ENCODE peak calls at places on chromosomes 4 and X, in ten cellular contexts. X is sigmoid colon, M is retinal pigment epithelial cell, T is HFF-Myc, Y is tibial artery, K is cardiac fibroblast, J is AG09309, S is spleen, N is MM.1S, C is psoas muscle. V is an unnamed sample.

GRCh38 chr4:65007841-65008439 is 598.7 kb upstream of the TECRL start:
- DNase-seq in X (no peak), M (peak), T (no peak), Y (no peak), K (peak), J (peak), S (no peak), N (peak), C (no peak), V (peak)

GRCh38 chrX:53074987-53075386 is 7.2 kb upstream of the TSPYL2 start:
- DNase-seq in X (no peak), M (no peak), T (no peak), Y (no peak), K (no peak), J (no peak), S (peak), N (no peak), C (no peak), V (no peak)

GRCh38 chr4:26136615-26137014 is 184.2 kb upstream of the RBPJ start:
- DNase-seq in X (no peak), M (no peak), T (no peak), Y (no peak), K (no peak), J (no peak), S (no peak), N (no peak), C (no peak), V (no peak)

GRCh38 chr4:77240469-77241066 is 83.6 kb downstream of the CCNG2 start:
- DNase-seq in X (no peak), M (no peak), T (peak), Y (no peak), K (peak), J (no peak), S (peak), N (peak), C (peak), V (no peak)

GRCh38 chr4:81573817-81574216 is 102.1 kb upstream of the RASGEF1B start:
- DNase-seq in X (no peak), M (no peak), T (no peak), Y (no peak), K (no peak), J (no peak), S (no peak), N (no peak), C (no peak), V (no peak)

GRCh38 chr4:4477391-4477790 is 64.5 kb downstream of the STX18 start:
- DNase-seq in X (no peak), M (no peak), T (no peak), Y (no peak), K (peak), J (no peak), S (no peak), N (no peak), C (no peak), V (no peak)

GRCh38 chrX:17525762-17526555 is 151.0 kb downstream of the NHS start:
- DNase-seq in X (no peak), M (no peak), T (peak), Y (no peak), K (no peak), J (peak), S (no peak), N (no peak), C (no peak), V (no peak)

GRCh38 chr4:188110741-188111458 is 1.5 kb upstream of the TRIML2 start:
- DNase-seq in X (no peak), M (peak), T (no peak), Y (no peak), K (no peak), J (no peak), S (no peak), N (no peak), C (no peak), V (no peak)

GRCh38 chr4:15711762-15712161 is 8.9 kb downstream of the BST1 start:
- DNase-seq in X (no peak), M (no peak), T (no peak), Y (no peak), K (no peak), J (no peak), S (no peak), N (no peak), C (no peak), V (no peak)

GRCh38 chr4:169234137-169234855 is 36.5 kb downstream of the SH3RF1 start:
- DNase-seq in X (no peak), M (no peak), T (no peak), Y (no peak), K (no peak), J (no peak), S (no peak), N (no peak), C (no peak), V (no peak)

GRCh38 chr4:32161382-32161781 is 1441.2 kb downstream of the PCDH7 start:
- DNase-seq in X (no peak), M (no peak), T (no peak), Y (no peak), K (peak), J (no peak), S (no peak), N (no peak), C (no peak), V (no peak)

GRCh38 chrX:71619193-71619592 is 882 bp upstream of the CXCR3 start:
- DNase-seq in X (no peak), M (no peak), T (no peak), Y (no peak), K (no peak), J (no peak), S (no peak), N (no peak), C (no peak), V (no peak)

GRCh38 chrX:69093960-69094935 is 71.0 kb downstream of the PJA1 start:
- DNase-seq in X (peak), M (no peak), T (no peak), Y (no peak), K (peak), J (peak), S (peak), N (no peak), C (no peak), V (no peak)

GRCh38 chr4:74375824-74376426 is 11.0 kb downstream of the EREG start:
- DNase-seq in X (no peak), M (no peak), T (no peak), Y (no peak), K (no peak), J (no peak), S (no peak), N (no peak), C (no peak), V (no peak)

GRCh38 chr4:72886602-72887001 is 182.9 kb downstream of the COX18 start:
- DNase-seq in X (no peak), M (no peak), T (no peak), Y (no peak), K (peak), J (no peak), S (no peak), N (no peak), C (no peak), V (no peak)

GRCh38 chr4:54493862-54494261 is 163.9 kb upstream of the KIT start:
- DNase-seq in X (no peak), M (no peak), T (no peak), Y (no peak), K (no peak), J (no peak), S (no peak), N (no peak), C (no peak), V (no peak)

GRCh38 chr4:4677825-4678522 is 136.1 kb upstream of the STX18 start:
- DNase-seq in X (no peak), M (no peak), T (peak), Y (no peak), K (peak), J (peak), S (no peak), N (no peak), C (no peak), V (no peak)

GRCh38 chr4:3168029-3168428 is 80.9 kb upstream of the MSANTD1 start:
- DNase-seq in X (no peak), M (no peak), T (no peak), Y (no peak), K (peak), J (no peak), S (no peak), N (no peak), C (no peak), V (no peak)

GRCh38 chrX:115018040-115018647 is 728 bp upstream of the IL13RA2 start:
- DNase-seq in X (no peak), M (no peak), T (no peak), Y (no peak), K (no peak), J (no peak), S (no peak), N (peak), C (no peak), V (no peak)

GRCh38 chr4:76892601-76893000 is 5.3 kb downstream of the SOWAHB start:
- DNase-seq in X (no peak), M (no peak), T (no peak), Y (no peak), K (no peak), J (no peak), S (no peak), N (no peak), C (no peak), V (no peak)

GRCh38 chr4:589219-589963 is 13.3 kb upstream of the TMEM271 start:
- DNase-seq in X (no peak), M (no peak), T (no peak), Y (no peak), K (no peak), J (no peak), S (no peak), N (no peak), C (no peak), V (no peak)

GRCh38 chr4:170884965-170885583 is 795.3 kb upstream of the AADAT start:
- DNase-seq in X (no peak), M (no peak), T (no peak), Y (no peak), K (no peak), J (no peak), S (no peak), N (no peak), C (no peak), V (no peak)

GRCh38 chr4:179624768-179625181 is 2182.5 kb upstream of the AGA start:
- DNase-seq in X (no peak), M (peak), T (no peak), Y (no peak), K (peak), J (no peak), S (no peak), N (peak), C (no peak), V (no peak)

DNA sequence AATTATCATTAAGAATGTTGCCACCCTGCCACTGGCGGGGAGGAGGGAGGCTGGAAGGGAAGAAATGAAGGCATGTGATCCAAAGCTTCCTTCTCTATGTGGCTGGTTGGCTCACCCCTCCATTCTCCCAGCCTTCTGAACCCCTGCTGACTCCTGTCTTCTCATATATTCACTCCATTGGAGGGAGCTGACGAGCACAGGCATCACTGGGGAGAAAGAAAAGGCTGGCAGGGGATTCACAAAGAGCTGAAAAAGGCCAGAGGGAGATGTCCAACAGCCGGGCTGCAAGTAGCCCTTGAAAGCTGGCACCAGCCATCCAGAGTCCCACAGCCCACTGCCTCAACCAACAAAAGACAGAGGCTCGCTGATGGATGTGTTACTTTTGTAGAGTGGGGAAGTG is 495.5 kb downstream of the BCOR start:
- DNase-seq in X (no peak), M (no peak), T (no peak), Y (no peak), K (no peak), J (no peak), S (no peak), N (no peak), C (no peak), V (no peak)
- H3K4me3 ChIP-seq in X (no peak), M (no peak), T (no peak), Y (no peak), K (no peak), J (no peak), S (no peak), N (no peak), C (no peak), V (no peak)

DNA sequence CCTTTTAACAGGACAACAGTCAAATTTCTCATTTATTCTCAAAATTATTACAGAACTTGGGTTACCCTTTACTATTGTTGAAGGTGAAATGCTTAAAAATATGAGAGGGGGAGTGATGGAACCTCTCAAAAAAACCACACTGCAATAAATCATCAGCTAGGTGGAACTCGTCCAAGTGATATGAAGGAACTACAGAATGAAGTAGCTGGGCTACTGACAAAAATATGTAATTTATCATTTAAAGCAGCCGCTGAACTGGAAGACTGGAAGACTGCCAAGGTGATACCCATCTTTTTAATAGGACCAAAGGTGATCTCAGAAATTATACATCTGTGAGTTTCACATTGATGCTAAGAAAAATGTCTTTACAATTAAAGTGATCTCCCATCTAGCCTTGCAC is 597.7 kb upstream of the TENM3 start:
- DNase-seq in X (no peak), M (no peak), T (no peak), Y (no peak), K (no peak), J (no peak), S (no peak), N (no peak), C (no peak), V (no peak)
- TF ChIP-seq CTCF in X (no peak), M (no peak), T (no peak), Y (no peak), K (no peak), J (no peak), S (no peak), N (no peak), C (no peak), V (no peak)

GRCh38 chr4:141220271-141220654 is 432 bp upstream of the ZNF330 start:
- DNase-seq in X (no peak), M (no peak), T (no peak), Y (no peak), K (no peak), J (no peak), S (no peak), N (no peak), C (no peak), V (peak)
- H3K4me3 ChIP-seq in X (peak), M (peak), T (peak), Y (peak), K (no peak), J (no peak), S (peak), N (peak), C (peak), V (peak)

DNA sequence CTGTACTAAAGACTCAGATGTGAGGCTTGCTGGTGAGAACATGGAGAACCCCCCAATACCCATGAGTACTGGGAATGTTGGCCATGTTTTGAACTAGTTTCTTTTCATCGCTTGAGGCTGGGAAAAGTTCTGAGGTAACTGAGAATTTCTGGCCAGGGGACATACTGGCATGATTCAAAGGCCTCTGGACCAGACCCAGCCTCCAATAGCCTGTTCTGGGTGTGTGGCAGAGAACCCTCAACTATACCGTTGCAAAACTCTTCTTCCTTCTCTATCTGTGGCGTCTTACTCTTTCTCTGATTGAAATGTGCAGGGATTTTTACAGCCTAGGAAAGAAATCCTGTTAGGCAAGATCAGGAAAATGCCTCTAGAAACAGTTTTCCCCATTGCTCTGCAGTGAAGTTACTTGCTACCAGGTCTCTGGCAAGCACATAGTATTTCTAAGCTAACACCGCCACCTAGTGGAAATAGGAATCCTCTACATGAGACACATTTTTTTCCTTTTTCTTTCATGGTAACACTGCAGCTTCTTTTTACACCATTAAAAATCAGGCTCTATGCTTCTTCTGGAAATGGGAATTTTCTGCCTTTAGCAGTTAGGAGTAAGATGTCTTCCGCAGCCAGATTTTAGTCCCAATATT is 170.7 kb upstream of the ZCCHC13 start:
- DNase-seq in X (no peak), M (peak), T (peak), Y (no peak), K (peak), J (peak), S (no peak), N (peak), C (no peak), V (peak)
- TF ChIP-seq CTCF in X (peak), M (peak), T (peak), Y (peak), K (peak), J (peak), S (no peak), N (peak), C (peak), V (peak)

DNA sequence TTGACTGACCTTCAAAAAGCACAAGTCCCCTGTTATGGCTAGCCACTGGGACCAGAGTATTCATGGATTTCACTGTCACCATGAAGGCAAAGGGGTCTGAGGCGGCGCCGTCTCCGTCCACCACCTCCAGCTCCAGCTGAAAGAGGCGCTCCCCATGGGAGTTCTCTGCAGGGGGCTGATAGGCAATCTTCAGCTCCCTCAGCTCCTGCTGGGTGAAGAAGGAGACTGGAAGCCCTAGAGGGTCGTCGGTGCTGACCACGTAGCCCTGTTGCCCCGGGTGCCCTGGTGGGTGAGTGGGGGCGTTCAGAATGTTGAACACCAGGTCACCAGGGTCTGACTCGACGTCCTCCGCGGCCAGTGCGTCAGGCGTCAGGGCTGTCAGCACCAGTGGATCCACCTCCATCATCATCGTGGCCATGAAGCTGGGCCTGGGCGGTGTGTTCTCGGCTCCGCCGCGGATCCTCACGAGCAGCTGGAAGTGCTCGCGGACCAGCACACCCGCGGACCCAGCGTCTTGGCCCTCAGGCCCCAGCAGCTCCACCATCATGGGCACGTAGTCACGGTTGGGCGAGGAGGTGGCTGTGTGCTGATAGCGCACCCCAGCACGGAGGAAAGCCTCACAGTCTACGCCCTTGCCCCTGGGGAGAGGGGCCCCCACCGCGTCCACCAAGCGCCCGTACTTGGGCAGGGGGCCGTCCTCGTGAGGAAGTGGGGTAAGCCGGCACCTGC is 980 bp downstream of the FREM3 start:
- DNase-seq in X (no peak), M (no peak), T (no peak), Y (no peak), K (no peak), J (no peak), S (peak), N (no peak), C (peak), V (no peak)
- H3K4me3 ChIP-seq in X (peak), M (peak), T (no peak), Y (peak), K (no peak), J (no peak), S (no peak), N (no peak), C (peak), V (no peak)

GRCh38 chr4:184647391-184648101 is 1.7 kb downstream of the CASP3 start:
- DNase-seq in X (no peak), M (no peak), T (no peak), Y (no peak), K (peak), J (no peak), S (no peak), N (peak), C (no peak), V (no peak)

GRCh38 chr4:184649971-184650855 is 675 bp downstream of the PRIMPOL start:
- DNase-seq in X (peak), M (no peak), T (no peak), Y (no peak), K (peak), J (no peak), S (no peak), N (peak), C (no peak), V (no peak)

GRCh38 chr4:184651899-184652298 is 2.4 kb downstream of the PRIMPOL start:
- DNase-seq in X (no peak), M (no peak), T (no peak), Y (no peak), K (no peak), J (no peak), S (no peak), N (no peak), C (no peak), V (no peak)

GRCh38 chr4:184648220-184649025 is 824 bp downstream of the CASP3 start:
- DNase-seq in X (peak), M (no peak), T (no peak), Y (peak), K (peak), J (no peak), S (peak), N (peak), C (peak), V (no peak)

GRCh38 chr4:184649026-184649970 is at the start of the genes CASP3 and PRIMPOL:
- DNase-seq in X (peak), M (peak), T (peak), Y (peak), K (peak), J (peak), S (peak), N (peak), C (peak), V (no peak)
- TF ChIP-seq CTCF in X (no peak), M (peak), T (peak), Y (no peak), K (peak), J (peak), S (no peak), N (peak), C (peak), V (peak)